ENCODE peak calls at places on chromosome 14, in five cellular contexts. T, Z, V, K and I are unnamed samples.
A peak's percentile ranks its signal among the peaks of the same experiment; 100 is the strongest.

GRCh38 chr14:77903233-77903632 is 103.3 kb downstream of the ADCK1 start:
- DNase-seq in Z (no peak), V (no peak), K (no peak), T (peak; percentile 58), I (no peak)

GRCh38 chr14:98834119-98834518 is 437.9 kb downstream of the BCL11B start:
- DNase-seq in K (no peak), Z (no peak), V (no peak), T (no peak), I (no peak)

GRCh38 chr14:63237791-63238190 is 33.5 kb downstream of the RHOJ start:
- DNase-seq in K (no peak), T (no peak), V (no peak), Z (no peak), I (no peak)

GRCh38 chr14:93249128-93249831 is 42.2 kb downstream of the UBR7 start:
- DNase-seq in Z (no peak), V (no peak), T (no peak), K (no peak), I (no peak)

GRCh38 chr14:89378119-89378518 is 38.9 kb downstream of the FOXN3 start:
- DNase-seq in T (peak; percentile 49), K (no peak), Z (no peak), V (no peak), I (peak; percentile 51)

GRCh38 chr14:103629503-103630121 is 601 bp downstream of the KLC1 start:
- DNase-seq in K (no peak), Z (no peak), T (peak; percentile 47), V (peak; percentile 92), I (peak; percentile 54)

GRCh38 chr14:26377150-26377549 is 220.7 kb downstream of the NOVA1 start:
- DNase-seq in K (no peak), V (peak; percentile 16), T (no peak), Z (no peak), I (no peak)

GRCh38 chr14:99529899-99530298 is 48.7 kb downstream of the CCNK start:
- DNase-seq in V (no peak), T (peak; percentile 66), Z (no peak), K (no peak), I (no peak)

GRCh38 chr14:50697659-50698290 is 29.7 kb upstream of the SAV1 start:
- DNase-seq in K (no peak), T (peak; percentile 79), V (no peak), Z (no peak), I (no peak)

GRCh38 chr14:63896278-63896720 is 43.5 kb downstream of the SYNE2 start:
- DNase-seq in K (peak; percentile 78), V (no peak), Z (peak; percentile 57), T (peak; percentile 79), I (peak; percentile 64)

GRCh38 chr14:64928239-64929002 is 14.1 kb downstream of the GPX2 start:
- DNase-seq in Z (no peak), T (no peak), K (no peak), V (no peak), I (no peak)

GRCh38 chr14:104209985-104210520 is 71.7 kb downstream of the KIF26A start:
- DNase-seq in V (no peak), Z (no peak), T (no peak), K (no peak), I (no peak)

GRCh38 chr14:52641745-52642144 is 53.6 kb downstream of the ERO1A start:
- DNase-seq in T (peak; percentile 50), K (no peak), Z (no peak), V (no peak), I (no peak)